ENCODE peak calls at places on chromosomes 4 and X, in six cellular contexts. Y is esophagus muscularis mucosa, B is tibial nerve, N is SK-N-SH, K is GM12878, X is transverse colon. P is an unnamed sample.

GRCh38 chr4:71663780-71664179 is 120.1 kb downstream of the GC start:
- DNase-seq in Y (no peak), B (no peak), N (no peak), K (no peak), X (no peak), P (no peak)

GRCh38 chrX:57573754-57574153 is 18.1 kb upstream of the ZXDB start:
- DNase-seq in Y (no peak), B (no peak), N (no peak), K (no peak), X (no peak), P (no peak)

GRCh38 chr4:15740764-15741404 is 37.2 kb upstream of the CD38 start:
- DNase-seq in Y (no peak), B (no peak), N (no peak), K (no peak), X (no peak), P (no peak)

GRCh38 chrX:11103751-11104150 is 7.4 kb upstream of the HCCS start:
- DNase-seq in Y (no peak), B (no peak), N (no peak), K (no peak), X (no peak), P (no peak)

GRCh38 chrX:118272237-118272636 is 73.7 kb upstream of the WDR44 start:
- DNase-seq in Y (no peak), B (no peak), N (no peak), K (no peak), X (no peak), P (no peak)

GRCh38 chr4:38202223-38202622 is 242.0 kb downstream of the PTTG2 start:
- DNase-seq in Y (no peak), B (no peak), N (no peak), K (no peak), X (peak), P (no peak)

GRCh38 chr4:98620087-98620784 is 38.2 kb downstream of the TSPAN5 start:
- DNase-seq in Y (peak), B (no peak), N (no peak), K (no peak), X (no peak), P (no peak)

GRCh38 chr4:110245567-110245966 is 47.2 kb upstream of the ELOVL6 start:
- DNase-seq in Y (no peak), B (no peak), N (no peak), K (no peak), X (no peak), P (no peak)

GRCh38 chr4:163895369-163896005 is 401.0 kb downstream of the TMA16 start:
- DNase-seq in Y (no peak), B (no peak), N (no peak), K (no peak), X (no peak), P (no peak)

GRCh38 chrX:110436497-110436896 is 77.8 kb downstream of the RTL9 start:
- DNase-seq in Y (no peak), B (no peak), N (no peak), K (no peak), X (no peak), P (no peak)

GRCh38 chrX:640641-641040 is 10.1 kb downstream of the SHOX start:
- DNase-seq in Y (no peak), B (no peak), N (no peak), K (no peak), X (no peak), P (no peak)

GRCh38 chrX:72052415-72053090 is 79.2 kb downstream of the RTL5 start:
- DNase-seq in Y (no peak), B (no peak), N (no peak), K (no peak), X (no peak), P (no peak)

GRCh38 chr4:179124957-179125356 is 1682.7 kb upstream of the AGA start:
- DNase-seq in Y (no peak), B (no peak), N (no peak), K (no peak), X (no peak), P (no peak)

GRCh38 chrX:71579136-71579989 is 1.1 kb downstream of the GCNA start:
- DNase-seq in Y (no peak), B (no peak), N (peak), K (no peak), X (no peak), P (peak)

DNA sequence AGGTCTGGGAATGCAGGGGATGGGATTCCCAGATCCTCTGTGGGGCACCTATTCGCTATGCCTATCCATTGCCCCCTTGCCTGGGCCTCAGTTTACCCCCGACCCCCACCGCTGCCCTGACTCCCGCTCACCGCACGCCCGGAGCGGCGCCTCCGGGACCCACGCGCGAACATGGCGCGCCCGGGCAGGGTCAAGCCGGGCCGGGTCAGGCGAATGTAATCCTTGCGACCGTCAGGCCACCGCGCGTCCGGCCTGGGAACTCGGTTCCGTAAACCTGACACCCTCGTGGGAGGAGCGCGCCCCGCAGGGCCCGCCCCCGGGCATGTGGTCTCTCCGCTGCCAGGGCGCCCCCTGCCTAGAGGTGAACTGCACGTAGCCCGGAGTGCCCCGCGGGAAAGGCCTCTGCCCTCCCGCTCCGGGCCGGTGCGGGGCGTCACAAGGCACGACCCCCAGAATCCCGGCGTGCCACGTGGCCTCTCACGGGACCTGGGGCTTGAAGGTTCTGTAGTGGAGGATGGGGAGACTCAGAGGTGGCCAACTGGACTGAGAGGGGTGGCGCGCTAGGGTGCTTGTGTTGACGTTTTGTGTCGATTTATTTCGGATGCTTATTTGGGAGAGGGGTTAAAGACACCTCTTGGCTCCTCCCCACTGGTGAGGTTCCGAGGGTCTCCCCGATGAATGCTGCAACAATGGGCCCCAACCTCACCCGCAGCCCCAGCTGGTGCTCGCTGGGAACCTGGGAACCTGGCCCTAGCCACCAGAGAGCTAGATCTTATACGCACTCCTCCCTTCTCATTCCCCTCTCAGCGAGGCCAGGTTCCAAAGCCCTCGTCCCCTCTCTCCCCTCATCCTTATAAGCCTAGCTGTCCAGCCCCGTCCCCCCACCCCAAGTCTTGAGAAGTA is at the start of gene PRICKLE3:
- DNase-seq in Y (no peak), B (peak), N (no peak), K (no peak), X (peak), P (peak)
- TF ChIP-seq EP300 in Y (no peak), B (no peak), N (no peak), K (no peak), X (no peak), P (no peak)

GRCh38 chrX:154068560-154068959 is 29.0 kb downstream of the MECP2 start:
- DNase-seq in Y (no peak), B (no peak), N (no peak), K (no peak), X (no peak), P (no peak)
- H3K27ac ChIP-seq in Y (no peak), B (no peak), N (no peak), K (no peak), X (no peak), P (no peak)

GRCh38 chr4:100299441-100299840 is 109.2 kb upstream of the DDIT4L start:
- DNase-seq in Y (no peak), B (no peak), N (no peak), K (no peak), X (no peak), P (no peak)

GRCh38 chr4:100294356-100294755 is 104.1 kb upstream of the DDIT4L start:
- DNase-seq in Y (no peak), B (no peak), N (no peak), K (no peak), X (no peak), P (no peak)

GRCh38 chr4:100295792-100296191 is 105.5 kb upstream of the DDIT4L start:
- DNase-seq in Y (no peak), B (no peak), N (no peak), K (no peak), X (no peak), P (no peak)

GRCh38 chr4:100302061-100303026 is 112.1 kb upstream of the DDIT4L start:
- DNase-seq in Y (no peak), B (no peak), N (no peak), K (no peak), X (no peak), P (no peak)

GRCh38 chr4:100299019-100299418 is 108.8 kb upstream of the DDIT4L start:
- DNase-seq in Y (no peak), B (no peak), N (no peak), K (no peak), X (no peak), P (no peak)
- H3K4me3 ChIP-seq in Y (no peak), B (no peak), N (no peak), K (no peak), X (no peak), P (no peak)

GRCh38 chr4:153205757-153206156 is 1.5 kb downstream of the TRIM2 start:
- DNase-seq in Y (no peak), B (no peak), N (no peak), K (no peak), X (peak), P (no peak)
- TF ChIP-seq EP300 in Y (no peak), B (no peak), N (no peak), K (no peak), X (no peak), P (no peak)

GRCh38 chrX:150465326-150465725 is 102.2 kb downstream of the MAMLD1 start:
- DNase-seq in Y (no peak), B (no peak), N (no peak), K (no peak), X (no peak), P (no peak)
- H3K27ac ChIP-seq in Y (no peak), B (no peak), N (no peak), K (no peak), X (peak), P (no peak)

GRCh38 chr4:145297556-145297955 is 117.2 kb upstream of the OTUD4 start:
- DNase-seq in Y (no peak), B (no peak), N (no peak), K (peak), X (no peak), P (no peak)

GRCh38 chr4:145301386-145302080 is 121.1 kb upstream of the OTUD4 start:
- DNase-seq in Y (no peak), B (no peak), N (no peak), K (no peak), X (no peak), P (no peak)

GRCh38 chr4:145302725-145303124 is 122.3 kb upstream of the OTUD4 start:
- DNase-seq in Y (no peak), B (no peak), N (no peak), K (no peak), X (no peak), P (no peak)

GRCh38 chr4:145298885-145299284 is 118.5 kb upstream of the OTUD4 start:
- DNase-seq in Y (no peak), B (no peak), N (no peak), K (peak), X (peak), P (no peak)

GRCh38 chr4:145299380-145300076 is 119.1 kb upstream of the OTUD4 start:
- DNase-seq in Y (no peak), B (no peak), N (no peak), K (peak), X (no peak), P (no peak)
- H3K4me3 ChIP-seq in Y (no peak), B (no peak), N (no peak), K (no peak), X (no peak), P (no peak)

P was measured in upper lobe of left lung.